ENCODE peak calls at places on chromosomes 4 and X, in eight cellular contexts. H is BE2C, T is suprapubic skin, Y is epithelial cell of esophagus, A is tibial nerve, G is bronchial epithelial cell, P is Calu3, D is prostate gland. J is an unnamed sample.

GRCh38 chr4:161767116-161767515 is 396.7 kb downstream of the FSTL5 start:
- DNase-seq in H (no peak), T (no peak), Y (peak), A (no peak), G (peak), P (no peak), D (no peak), J (no peak)

GRCh38 chr4:3704669-3705068 is 61.5 kb upstream of the ADRA2C start:
- DNase-seq in H (peak), T (peak), Y (no peak), A (no peak), G (no peak), P (no peak), D (no peak), J (no peak)

GRCh38 chr4:17310269-17310652 is 201.6 kb downstream of the QDPR start:
- DNase-seq in H (no peak), T (no peak), Y (no peak), A (no peak), G (no peak), P (no peak), D (no peak), J (no peak)

GRCh38 chrX:68556036-68556435 is 57.2 kb downstream of the YIPF6 start:
- DNase-seq in H (no peak), T (no peak), Y (no peak), A (no peak), G (no peak), P (no peak), D (no peak), J (no peak)

GRCh38 chrX:103607385-103608304 is at the start of gene TCEAL3:
- DNase-seq in H (peak), T (peak), Y (peak), A (peak), G (no peak), P (peak), D (peak), J (peak)

GRCh38 chrX:55709735-55710134 is 7.8 kb upstream of the RRAGB start:
- DNase-seq in H (no peak), T (no peak), Y (peak), A (no peak), G (peak), P (no peak), D (no peak), J (no peak)

GRCh38 chr4:38242822-38243384 is 282.7 kb downstream of the PTTG2 start:
- DNase-seq in H (no peak), T (no peak), Y (no peak), A (no peak), G (no peak), P (no peak), D (no peak), J (peak)

GRCh38 chr4:30753316-30753715 is 33.1 kb downstream of the PCDH7 start:
- DNase-seq in H (no peak), T (no peak), Y (peak), A (no peak), G (peak), P (no peak), D (no peak), J (no peak)

GRCh38 chrX:119118780-119119395 is 8.7 kb downstream of the KIAA1210 start:
- DNase-seq in H (peak), T (no peak), Y (peak), A (peak), G (peak), P (peak), D (peak), J (no peak)

GRCh38 chrX:153883163-153883843 is 2.7 kb downstream of the L1CAM start:
- DNase-seq in H (peak), T (no peak), Y (no peak), A (no peak), G (no peak), P (no peak), D (no peak), J (no peak)

GRCh38 chr4:150593996-150594395 is 12.0 kb downstream of the MAB21L2 start:
- DNase-seq in H (no peak), T (no peak), Y (no peak), A (no peak), G (no peak), P (no peak), D (no peak), J (no peak)

GRCh38 chr4:15677507-15677988 is 4.1 kb upstream of the FAM200B start:
- DNase-seq in H (no peak), T (no peak), Y (peak), A (no peak), G (peak), P (peak), D (no peak), J (no peak)

GRCh38 chr4:6331018-6331417 is 61.4 kb downstream of the WFS1 start:
- DNase-seq in H (peak), T (no peak), Y (peak), A (no peak), G (no peak), P (peak), D (no peak), J (no peak)

GRCh38 chr4:2497931-2498330 is 29.0 kb downstream of the RNF4 start:
- DNase-seq in H (no peak), T (no peak), Y (no peak), A (peak), G (no peak), P (no peak), D (no peak), J (no peak)

GRCh38 chr4:74320559-74321118 is 12.4 kb downstream of the EPGN start:
- DNase-seq in H (no peak), T (no peak), Y (peak), A (no peak), G (peak), P (peak), D (peak), J (no peak)

GRCh38 chr4:80309301-80310004 is 26.1 kb upstream of the CFAP299 start:
- DNase-seq in H (no peak), T (no peak), Y (peak), A (no peak), G (peak), P (no peak), D (no peak), J (no peak)

GRCh38 chr4:7655549-7656243 is 221.0 kb upstream of the PSAPL1 start:
- DNase-seq in H (peak), T (no peak), Y (no peak), A (no peak), G (no peak), P (no peak), D (no peak), J (no peak)

GRCh38 chr4:150176559-150176958 is 98.3 kb downstream of the DCLK2 start:
- DNase-seq in H (peak), T (no peak), Y (peak), A (no peak), G (peak), P (no peak), D (no peak), J (no peak)

GRCh38 chrX:153783378-153784013 is 2.7 kb downstream of the SRPK3 start:
- DNase-seq in H (no peak), T (no peak), Y (no peak), A (no peak), G (no peak), P (no peak), D (no peak), J (no peak)

GRCh38 chr4:8398347-8398746 is 42.2 kb downstream of the ACOX3 start:
- DNase-seq in H (no peak), T (no peak), Y (no peak), A (no peak), G (no peak), P (no peak), D (no peak), J (no peak)

GRCh38 chr4:121765368-121765705 is 373 bp upstream of the SMIM43 start:
- DNase-seq in H (no peak), T (no peak), Y (no peak), A (no peak), G (no peak), P (no peak), D (no peak), J (no peak)

GRCh38 chrX:101619336-101619735 is 1.5 kb upstream of the ARMCX6 start:
- DNase-seq in H (no peak), T (no peak), Y (no peak), A (no peak), G (no peak), P (no peak), D (no peak), J (no peak)

GRCh38 chr4:58688603-58689002 is 1578.4 kb upstream of the IGFBP7 start:
- DNase-seq in H (no peak), T (no peak), Y (no peak), A (no peak), G (no peak), P (no peak), D (no peak), J (no peak)

GRCh38 chr4:99816611-99817309 is at the start of gene DAPP1:
- DNase-seq in H (no peak), T (peak), Y (peak), A (peak), G (peak), P (peak), D (no peak), J (no peak)

GRCh38 chrX:100512471-100512870 is 72.3 kb upstream of the TNMD start:
- DNase-seq in H (no peak), T (no peak), Y (peak), A (no peak), G (peak), P (no peak), D (no peak), J (no peak)
- TF ChIP-seq CTCF in H (peak), T (peak), Y (peak), A (peak), G (peak), P (peak), D (peak), J (peak)

GRCh38 chrX:19912-20571 is 261.1 kb upstream of the PLCXD1 start:
- DNase-seq in H (peak), T (peak), Y (peak), A (no peak), G (no peak), P (peak), D (no peak), J (peak)
- TF ChIP-seq CTCF in H (no peak), T (no peak), Y (no peak), A (no peak), G (no peak), P (no peak), D (peak), J (peak)

DNA sequence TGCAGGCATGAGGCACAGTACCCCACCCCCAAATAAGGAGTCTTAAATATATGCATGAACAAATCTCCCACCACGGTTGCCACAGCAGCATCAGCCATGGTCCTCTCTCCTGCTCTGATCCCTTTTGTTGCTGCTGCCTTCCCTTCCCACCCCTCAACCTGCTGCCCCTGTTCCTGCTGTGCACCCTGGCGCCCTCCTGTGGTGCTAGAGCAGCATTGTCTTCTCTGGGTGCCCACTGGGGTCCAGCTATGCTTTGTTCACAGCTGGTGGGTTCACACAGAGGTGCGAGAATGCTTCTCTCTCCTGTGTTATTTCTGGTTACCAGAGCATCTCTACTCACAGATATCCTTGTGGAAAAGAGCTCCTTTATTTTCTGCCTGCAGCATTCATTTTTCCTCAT is 116.2 kb downstream of the GATB start:
- DNase-seq in H (peak), T (no peak), Y (peak), A (no peak), G (no peak), P (peak), D (no peak), J (no peak)
- TF ChIP-seq CTCF in H (peak), T (peak), Y (peak), A (no peak), G (peak), P (no peak), D (no peak), J (peak)

GRCh38 chrX:48917139-48917980 is 1.5 kb downstream of the PIM2 start:
- DNase-seq in H (peak), T (peak), Y (peak), A (peak), G (peak), P (peak), D (peak), J (peak)
- TF ChIP-seq CTCF in H (peak), T (peak), Y (peak), A (peak), G (peak), P (peak), D (peak), J (peak)

GRCh38 chr4:104447346-104447745 is 47.3 kb downstream of the CXXC4 start:
- DNase-seq in H (no peak), T (no peak), Y (no peak), A (no peak), G (no peak), P (no peak), D (no peak), J (no peak)

GRCh38 chr4:104446431-104446925 is 48.2 kb downstream of the CXXC4 start:
- DNase-seq in H (no peak), T (no peak), Y (no peak), A (no peak), G (no peak), P (no peak), D (no peak), J (no peak)

GRCh38 chr4:104457308-104457981 is 37.2 kb downstream of the CXXC4 start:
- DNase-seq in H (no peak), T (no peak), Y (no peak), A (no peak), G (no peak), P (no peak), D (no peak), J (no peak)

GRCh38 chr4:104449537-104449936 is 45.2 kb downstream of the CXXC4 start:
- DNase-seq in H (no peak), T (no peak), Y (peak), A (no peak), G (peak), P (no peak), D (no peak), J (no peak)

GRCh38 chr4:104451573-104451972 is 43.1 kb downstream of the CXXC4 start:
- DNase-seq in H (no peak), T (no peak), Y (peak), A (no peak), G (peak), P (no peak), D (no peak), J (no peak)
- TF ChIP-seq CTCF in H (peak), T (no peak), Y (peak), A (peak), G (peak), P (no peak), D (no peak), J (peak)

GRCh38 chrX:45323387-45323786 is 122.7 kb upstream of the DIPK2B start:
- DNase-seq in H (no peak), T (no peak), Y (peak), A (no peak), G (peak), P (no peak), D (no peak), J (no peak)

GRCh38 chrX:45324941-45325340 is 124.3 kb upstream of the DIPK2B start:
- DNase-seq in H (no peak), T (no peak), Y (no peak), A (no peak), G (no peak), P (no peak), D (no peak), J (no peak)

GRCh38 chrX:45320191-45320590 is 119.5 kb upstream of the DIPK2B start:
- DNase-seq in H (no peak), T (no peak), Y (no peak), A (no peak), G (no peak), P (no peak), D (no peak), J (no peak)

GRCh38 chrX:45322820-45323219 is 122.1 kb upstream of the DIPK2B start:
- DNase-seq in H (no peak), T (no peak), Y (peak), A (no peak), G (peak), P (no peak), D (no peak), J (no peak)

GRCh38 chrX:45322382-45322781 is 121.7 kb upstream of the DIPK2B start:
- DNase-seq in H (no peak), T (no peak), Y (peak), A (peak), G (peak), P (peak), D (peak), J (no peak)
- TF ChIP-seq CTCF in H (no peak), T (peak), Y (peak), A (peak), G (peak), P (peak), D (peak), J (peak)

DNA sequence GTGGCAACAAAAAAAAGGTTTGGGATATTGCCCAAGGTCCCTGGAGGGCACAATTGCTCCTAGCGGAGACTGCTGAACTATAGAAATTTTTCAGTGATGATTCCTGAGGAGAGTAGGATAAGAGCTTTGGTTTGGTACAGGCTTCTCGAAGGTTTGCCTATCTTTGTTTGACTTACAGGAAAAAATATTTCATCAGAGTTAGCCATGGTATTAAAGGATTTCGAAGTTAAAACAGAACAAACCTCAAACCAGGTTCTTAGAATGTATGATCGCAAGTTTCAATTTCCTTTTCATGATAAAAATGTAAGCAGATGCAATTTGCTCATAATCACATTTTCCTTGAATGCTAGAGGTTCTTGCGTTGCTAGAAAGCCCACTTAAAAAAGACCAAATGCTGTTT is 1.7 kb downstream of the EGFL6 start:
- DNase-seq in H (no peak), T (no peak), Y (no peak), A (no peak), G (no peak), P (no peak), D (no peak), J (no peak)
- TF ChIP-seq CTCF in H (no peak), T (no peak), Y (no peak), A (no peak), G (no peak), P (no peak), D (no peak), J (no peak)

GRCh38 chr4:107935246-107935645 is 3.9 kb downstream of the CYP2U1 start:
- DNase-seq in H (no peak), T (no peak), Y (no peak), A (no peak), G (no peak), P (no peak), D (no peak), J (no peak)

GRCh38 chr4:107937040-107937439 is 5.7 kb downstream of the CYP2U1 start:
- DNase-seq in H (no peak), T (no peak), Y (no peak), A (no peak), G (no peak), P (no peak), D (no peak), J (no peak)

GRCh38 chr4:107931775-107932321 is 499 bp downstream of the CYP2U1 start:
- DNase-seq in H (no peak), T (peak), Y (no peak), A (peak), G (no peak), P (no peak), D (peak), J (no peak)

GRCh38 chr4:107930821-107931774 is at the start of gene CYP2U1:
- DNase-seq in H (peak), T (peak), Y (peak), A (peak), G (peak), P (peak), D (peak), J (peak)
- TF ChIP-seq CTCF in H (no peak), T (peak), Y (no peak), A (peak), G (no peak), P (no peak), D (peak), J (peak)

DNA sequence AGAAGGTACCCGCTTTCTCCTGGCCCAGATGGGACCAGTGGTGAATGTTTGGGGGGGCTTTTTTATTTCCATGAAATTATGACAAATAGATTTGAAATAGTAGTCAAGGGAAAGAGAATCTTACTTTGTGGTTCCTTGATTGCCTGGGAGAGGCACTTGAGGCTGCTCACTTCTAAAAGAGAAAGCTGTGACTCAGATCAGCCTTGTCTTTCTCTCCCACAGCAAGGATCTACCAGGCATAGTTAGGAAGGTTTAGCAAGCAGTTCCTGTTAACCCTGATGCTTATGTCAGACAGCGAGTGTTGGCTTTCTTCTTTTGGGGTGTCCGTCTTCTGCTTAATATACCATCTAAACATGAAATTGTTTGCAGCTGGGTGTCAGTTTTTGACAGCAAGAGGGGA is 114.5 kb downstream of the TSPAN7 start:
- DNase-seq in H (no peak), T (no peak), Y (no peak), A (no peak), G (no peak), P (no peak), D (no peak), J (no peak)
- TF ChIP-seq CTCF in H (no peak), T (no peak), Y (no peak), A (no peak), G (no peak), P (no peak), D (no peak), J (no peak)

GRCh38 chrX:97743014-97743413 is 859.3 kb downstream of the RPA4 start:
- DNase-seq in H (peak), T (no peak), Y (no peak), A (no peak), G (no peak), P (no peak), D (no peak), J (no peak)
- TF ChIP-seq CTCF in H (peak), T (no peak), Y (no peak), A (peak), G (peak), P (no peak), D (no peak), J (no peak)